ENCODE peak calls at places on chromosomes 16 and 17, in seven cellular contexts. K is colonic mucosa, P is HCT116, Q is fibroblast of lung, M is Peyer's patch, O is neuronal stem cell, H is left lung. V is an unnamed sample. For H3K4me1, the result is how much of the 10 kb centered on the place peaks cover.

GRCh38 chr16:78576941-78577340 is 477.5 kb downstream of the WWOX start:
- DNase-seq in K (no peak), P (no peak), Q (no peak), M (no peak), O (no peak), H (no peak), V (no peak)

GRCh38 chr17:1629647-1630310 is 1.1 kb upstream of the SLC43A2 start:
- DNase-seq in K (peak), P (peak), Q (no peak), M (peak), O (no peak), H (peak), V (peak)

GRCh38 chr16:79564594-79565210 is 35.8 kb downstream of the MAF start:
- DNase-seq in K (no peak), P (no peak), Q (no peak), M (no peak), O (no peak), H (no peak), V (no peak)

GRCh38 chr16:49620158-49620867 is 235.6 kb downstream of the ZNF423 start:
- DNase-seq in K (peak), P (peak), Q (peak), M (no peak), O (no peak), H (no peak), V (no peak)

GRCh38 chr17:77887464-77888241 is 70.8 kb upstream of the TNRC6C start:
- DNase-seq in K (peak), P (no peak), Q (peak), M (peak), O (peak), H (peak), V (peak)

GRCh38 chr17:14068542-14069250 is 608 bp upstream of the COX10 start:
- DNase-seq in K (no peak), P (no peak), Q (no peak), M (no peak), O (no peak), H (no peak), V (no peak)

GRCh38 chr16:66662445-66663194 is 33.9 kb downstream of the CMTM4 start:
- DNase-seq in K (no peak), P (peak), Q (peak), M (no peak), O (no peak), H (no peak), V (no peak)

GRCh38 chr17:60164164-60164563 is 14.4 kb downstream of the CA4 start:
- DNase-seq in K (no peak), P (no peak), Q (no peak), M (no peak), O (no peak), H (no peak), V (no peak)

GRCh38 chr16:80100846-80101451 is 439.8 kb upstream of the DYNLRB2 start:
- DNase-seq in K (no peak), P (no peak), Q (no peak), M (no peak), O (no peak), H (no peak), V (no peak)

GRCh38 chr17:62892870-62893338 is 73.1 kb upstream of the TANC2 start:
- DNase-seq in K (peak), P (no peak), Q (peak), M (no peak), O (no peak), H (no peak), V (peak)

GRCh38 chr17:67381925-67382257 is 4.8 kb downstream of the PITPNC1 start:
- DNase-seq in K (no peak), P (no peak), Q (no peak), M (no peak), O (no peak), H (no peak), V (no peak)

GRCh38 chr16:7221157-7221556 is 111.5 kb upstream of the RBFOX1 start:
- DNase-seq in K (no peak), P (no peak), Q (no peak), M (no peak), O (no peak), H (no peak), V (no peak)

GRCh38 chr17:3035256-3035967 is 28.0 kb downstream of the OR1D5 start:
- DNase-seq in K (no peak), P (no peak), Q (no peak), M (peak), O (no peak), H (peak), V (no peak)

GRCh38 chr17:8153957-8154607 is 1.9 kb upstream of the PER1 start:
- DNase-seq in K (peak), P (peak), Q (peak), M (peak), O (peak), H (peak), V (peak)

GRCh38 chr17:81731271-81731670 is 19.2 kb downstream of the SLC25A10 start:
- DNase-seq in K (no peak), P (no peak), Q (no peak), M (no peak), O (no peak), H (no peak), V (no peak)

GRCh38 chr17:51164911-51165679 is 1.1 kb upstream of the NME2 start:
- DNase-seq in K (no peak), P (no peak), Q (no peak), M (no peak), O (no peak), H (no peak), V (no peak)

GRCh38 chr16:12829096-12829888 is 25.6 kb upstream of the CPPED1 start:
- DNase-seq in K (no peak), P (no peak), Q (no peak), M (no peak), O (no peak), H (no peak), V (no peak)

GRCh38 chr16:17555176-17555575 is 84.4 kb upstream of the XYLT1 start:
- DNase-seq in K (no peak), P (no peak), Q (peak), M (no peak), O (no peak), H (no peak), V (no peak)

GRCh38 chr16:29806641-29807425 is 504 bp downstream of the MAZ start:
- DNase-seq in K (peak), P (no peak), Q (no peak), M (peak), O (no peak), H (peak), V (peak)

GRCh38 chr16:30401768-30402425 is 5.5 kb upstream of the ZNF771 start:
- DNase-seq in K (no peak), P (no peak), Q (no peak), M (no peak), O (no peak), H (no peak), V (no peak)

GRCh38 chr16:66924527-66925321 is 611 bp downstream of the RRAD start:
- DNase-seq in K (peak), P (no peak), Q (no peak), M (peak), O (peak), H (peak), V (peak)

GRCh38 chr17:20156196-20157077 is 147.3 kb downstream of the SPECC1 start:
- DNase-seq in K (peak), P (peak), Q (peak), M (peak), O (peak), H (peak), V (no peak)

GRCh38 chr17:8799001-8799850 is at the start of gene MFSD6L:
- DNase-seq in K (peak), P (no peak), Q (no peak), M (peak), O (no peak), H (no peak), V (no peak)

GRCh38 chr16:78163772-78164391 is 64.4 kb downstream of the WWOX start:
- DNase-seq in K (no peak), P (no peak), Q (no peak), M (no peak), O (no peak), H (no peak), V (no peak)

GRCh38 chr17:72369366-72369765 is 248.5 kb downstream of the SOX9 start:
- DNase-seq in K (no peak), P (no peak), Q (no peak), M (no peak), O (no peak), H (no peak), V (no peak)

GRCh38 chr17:41919165-41919817 is 540 bp upstream of the ACLY start:
- DNase-seq in K (peak), P (peak), Q (no peak), M (no peak), O (no peak), H (peak), V (no peak)

GRCh38 chr16:30842971-30843370 is 50.9 kb downstream of the BCL7C start:
- DNase-seq in K (no peak), P (no peak), Q (no peak), M (no peak), O (no peak), H (no peak), V (no peak)

GRCh38 chr17:17146791-17147406 is 59.2 kb downstream of the PLD6 start:
- DNase-seq in K (no peak), P (peak), Q (no peak), M (no peak), O (no peak), H (peak), V (peak)

GRCh38 chr16:81997738-81998137 is 13.5 kb downstream of the SDR42E1 start:
- DNase-seq in K (no peak), P (no peak), Q (peak), M (no peak), O (no peak), H (no peak), V (no peak)

GRCh38 chr17:61805399-61805798 is 57.9 kb downstream of the BRIP1 start:
- DNase-seq in K (no peak), P (peak), Q (peak), M (no peak), O (no peak), H (no peak), V (no peak)

GRCh38 chr16:3089717-3090592 is 9.1 kb downstream of the ZSCAN10 start:
- DNase-seq in K (no peak), P (no peak), Q (no peak), M (no peak), O (no peak), H (no peak), V (no peak)

GRCh38 chr17:11997972-11998233 is 628 bp upstream of the ZNF18 start:
- DNase-seq in K (peak), P (no peak), Q (no peak), M (no peak), O (no peak), H (no peak), V (no peak)

GRCh38 chr16:85243312-85243711 is 131.0 kb upstream of the CIBAR2 start:
- DNase-seq in K (no peak), P (no peak), Q (no peak), M (no peak), O (no peak), H (no peak), V (no peak)
- H3K4me3 ChIP-seq in K (no peak), P (no peak), Q (no peak), M (no peak), O (no peak), H (no peak), V (no peak)

GRCh38 chr17:75876938-75877751 is 1.2 kb downstream of the TRIM47 start:
- DNase-seq in K (peak), P (peak), Q (peak), M (peak), O (no peak), H (peak), V (no peak)
- H3K27ac ChIP-seq in K (peak), P (peak), Q (peak), M (peak), O (no peak), H (peak), V (peak)

DNA sequence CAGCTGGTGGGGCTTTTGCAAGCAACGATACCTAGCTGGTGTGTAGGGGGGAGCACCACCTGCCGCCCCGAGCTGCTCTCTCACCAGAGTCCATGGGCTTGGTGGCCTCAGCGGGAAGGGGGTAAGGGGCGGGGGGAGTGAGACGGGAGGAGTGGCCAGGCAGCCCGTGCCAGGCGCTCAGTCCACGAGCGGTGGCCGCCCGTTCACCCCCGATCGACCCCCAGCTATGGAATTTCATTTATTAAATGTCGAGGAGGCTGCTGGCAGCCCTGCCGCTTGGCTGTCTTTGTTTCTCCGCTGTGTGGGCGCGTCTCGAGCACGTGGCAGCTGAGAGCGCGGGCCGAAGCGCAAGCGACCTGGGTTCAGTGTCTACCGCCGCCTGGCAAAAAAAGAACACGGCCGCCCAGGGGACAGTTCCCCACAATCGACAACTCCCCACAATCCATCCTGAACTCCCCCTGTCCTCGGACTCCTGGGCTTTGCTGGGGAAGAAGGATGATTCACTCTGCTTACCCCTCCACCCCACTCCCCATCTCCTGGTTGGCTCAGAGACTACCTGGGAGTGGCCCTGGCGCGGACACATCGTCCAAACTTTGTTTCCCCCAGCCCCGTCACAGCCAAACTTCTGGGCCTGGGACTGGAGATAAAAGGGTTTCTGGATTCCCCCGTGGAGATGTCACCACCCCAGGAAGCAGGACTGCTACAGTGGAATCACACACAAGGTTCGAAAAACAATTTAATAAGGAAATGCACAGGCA is 1.7 kb upstream of the GIT1 start:
- DNase-seq in K (no peak), P (peak), Q (peak), M (no peak), O (no peak), H (no peak), V (peak)
- H3K4me1 ChIP-seq in K (under half), P (half or more), Q (under half), M (half or more), O (half or more), H (half or more), V (half or more)

DNA sequence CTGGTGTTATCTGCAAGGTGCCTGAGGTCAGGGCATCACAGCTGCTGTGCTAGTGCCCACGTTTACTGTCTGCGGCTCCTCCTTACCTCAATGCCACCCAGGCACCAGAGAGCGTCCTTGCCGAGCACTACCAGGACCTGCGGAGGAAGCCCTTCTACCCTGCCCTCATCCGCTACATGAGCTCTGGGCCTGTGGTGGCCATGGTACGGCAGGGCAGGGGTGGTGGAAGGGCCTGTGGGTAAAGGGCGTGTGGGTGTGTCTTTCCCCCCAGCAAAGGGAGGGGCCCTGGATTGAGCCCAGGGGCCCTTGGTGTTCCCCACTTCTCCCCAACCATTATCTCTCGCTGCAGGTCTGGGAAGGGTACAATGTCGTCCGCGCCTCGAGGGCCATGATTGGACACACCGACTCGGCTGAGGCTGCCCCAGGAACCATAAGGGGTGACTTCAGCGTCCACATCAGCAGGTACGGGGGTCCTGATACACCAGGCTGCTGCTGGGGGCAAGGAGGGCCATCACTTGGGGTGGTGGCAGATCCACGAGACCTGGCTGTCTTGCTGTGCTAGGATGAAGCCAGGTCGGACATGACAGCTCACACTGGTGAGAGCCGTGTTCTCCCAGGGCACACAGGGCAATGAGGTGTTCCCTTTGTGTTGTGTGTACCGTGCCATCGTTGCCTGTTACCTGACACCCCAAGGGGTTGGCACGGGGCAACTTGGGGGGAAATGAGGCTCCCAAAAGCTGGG is 2.2 kb upstream of the DECR2 start:
- DNase-seq in K (no peak), P (no peak), Q (no peak), M (no peak), O (no peak), H (no peak), V (no peak)
- H3K4me3 ChIP-seq in K (no peak), P (no peak), Q (no peak), M (no peak), O (peak), H (no peak), V (no peak)